ENCODE peak calls at places on chromosomes 12 and 14, in six cellular contexts. W is foreskin fibroblast, T is cardiac muscle cell, N is lower lobe of right lung, F is AG10803, M is lung. K is an unnamed sample.

GRCh38 chr12:26648066-26648465 is 184.9 kb downstream of the ITPR2 start:
- DNase-seq in W (no peak), T (no peak), N (no peak), F (no peak), M (no peak), K (no peak)

GRCh38 chr14:73221945-73222344 is 15.4 kb upstream of the PAPLN start:
- DNase-seq in W (peak), T (no peak), N (no peak), F (peak), M (no peak), K (no peak)

GRCh38 chr12:11812558-11813421 is 163.3 kb downstream of the ETV6 start:
- DNase-seq in W (no peak), T (peak), N (no peak), F (peak), M (no peak), K (no peak)

GRCh38 chr14:39442293-39442692 is 10.1 kb upstream of the FBXO33 start:
- DNase-seq in W (no peak), T (no peak), N (no peak), F (peak), M (no peak), K (no peak)

GRCh38 chr12:69623970-69624369 is 13.3 kb upstream of the LRRC10 start:
- DNase-seq in W (no peak), T (peak), N (peak), F (no peak), M (peak), K (no peak)

GRCh38 chr12:46390881-46391280 is 18.3 kb upstream of the SLC38A2 start:
- DNase-seq in W (no peak), T (no peak), N (no peak), F (no peak), M (no peak), K (no peak)

GRCh38 chr12:14710632-14711324 is 14.4 kb upstream of the GUCY2C start:
- DNase-seq in W (no peak), T (peak), N (no peak), F (no peak), M (no peak), K (no peak)

GRCh38 chr14:72439707-72440106 is 454.2 kb downstream of the DPF3 start:
- DNase-seq in W (no peak), T (no peak), N (no peak), F (no peak), M (no peak), K (no peak)

GRCh38 chr14:20855652-20856291 is 35.4 kb upstream of the RNASE3 start:
- DNase-seq in W (peak), T (peak), N (peak), F (peak), M (peak), K (no peak)

GRCh38 chr12:89098390-89099102 is 253.8 kb downstream of the DUSP6 start:
- DNase-seq in W (no peak), T (peak), N (no peak), F (peak), M (no peak), K (no peak)

GRCh38 chr12:49946086-49946485 is 4.5 kb upstream of the AQP2 start:
- DNase-seq in W (no peak), T (no peak), N (no peak), F (no peak), M (no peak), K (no peak)

GRCh38 chr14:26200675-26201074 is 397.2 kb downstream of the NOVA1 start:
- DNase-seq in W (no peak), T (no peak), N (no peak), F (peak), M (no peak), K (no peak)

GRCh38 chr12:119446459-119446858 is 111.9 kb downstream of the CCDC60 start:
- DNase-seq in W (no peak), T (no peak), N (no peak), F (no peak), M (no peak), K (no peak)

GRCh38 chr12:121611306-121611705 is 15.0 kb upstream of the ORAI1 start:
- DNase-seq in W (no peak), T (no peak), N (no peak), F (no peak), M (no peak), K (no peak)

GRCh38 chr12:27319394-27319793 is 13.2 kb upstream of the BMAL2 start:
- DNase-seq in W (no peak), T (no peak), N (no peak), F (peak), M (no peak), K (peak)

GRCh38 chr12:104747330-104747729 is 210.8 kb downstream of the SLC41A2 start:
- DNase-seq in W (no peak), T (no peak), N (no peak), F (no peak), M (no peak), K (no peak)

GRCh38 chr12:31832740-31833540 is 104.1 kb upstream of the AMN1 start:
- DNase-seq in W (no peak), T (no peak), N (no peak), F (no peak), M (no peak), K (no peak)

GRCh38 chr14:66662374-66662773 is 154.4 kb downstream of the GPHN start:
- DNase-seq in W (no peak), T (no peak), N (no peak), F (no peak), M (no peak), K (no peak)

GRCh38 chr12:131108171-131108955 is 154.7 kb downstream of the ADGRD1 start:
- DNase-seq in W (no peak), T (no peak), N (peak), F (no peak), M (no peak), K (no peak)

GRCh38 chr14:47843236-47843635 is 167.8 kb upstream of the MDGA2 start:
- DNase-seq in W (no peak), T (no peak), N (no peak), F (no peak), M (no peak), K (no peak)

GRCh38 chr12:13425766-13426165 is 229.2 kb downstream of the EMP1 start:
- DNase-seq in W (peak), T (no peak), N (no peak), F (peak), M (no peak), K (peak)

GRCh38 chr14:57875296-57875695 is 9.4 kb upstream of the SLC35F4 start:
- DNase-seq in W (no peak), T (no peak), N (no peak), F (no peak), M (no peak), K (no peak)

GRCh38 chr14:104445832-104446381 is 133.7 kb upstream of the C14orf180 start:
- DNase-seq in W (no peak), T (no peak), N (no peak), F (no peak), M (peak), K (no peak)

GRCh38 chr14:96156804-96157760 is 47.6 kb upstream of the BDKRB2 start:
- DNase-seq in W (no peak), T (no peak), N (no peak), F (no peak), M (no peak), K (no peak)

GRCh38 chr12:32080435-32080834 is 26.2 kb upstream of the BICD1 start:
- DNase-seq in W (no peak), T (peak), N (no peak), F (no peak), M (no peak), K (no peak)

GRCh38 chr12:59874781-59875180 is 279.0 kb downstream of the SLC16A7 start:
- DNase-seq in W (no peak), T (no peak), N (no peak), F (no peak), M (no peak), K (no peak)

GRCh38 chr14:61631044-61631692 is 64.1 kb upstream of the HIF1A start:
- DNase-seq in W (no peak), T (no peak), N (no peak), F (no peak), M (no peak), K (no peak)

GRCh38 chr12:7092229-7092985 is at the start of gene C1R:
- DNase-seq in W (peak), T (peak), N (peak), F (peak), M (peak), K (peak)

GRCh38 chr14:64943981-64944520 is 1.5 kb upstream of the GPX2 start:
- DNase-seq in W (no peak), T (no peak), N (no peak), F (no peak), M (no peak), K (no peak)

GRCh38 chr12:114759635-114760034 is 75.7 kb upstream of the TBX3 start:
- DNase-seq in W (no peak), T (no peak), N (no peak), F (no peak), M (no peak), K (no peak)

GRCh38 chr12:49131051-49131972 is at the start of gene TUBA1B:
- DNase-seq in W (peak), T (peak), N (peak), F (peak), M (peak), K (no peak)

GRCh38 chr12:53543539-53543938 is 36.3 kb upstream of the NPFF start:
- DNase-seq in W (peak), T (peak), N (peak), F (peak), M (peak), K (peak)

GRCh38 chr14:101078105-101078891 is 174.8 kb upstream of the RTL1 start:
- DNase-seq in W (no peak), T (no peak), N (no peak), F (no peak), M (peak), K (no peak)

GRCh38 chr14:101075025-101075800 is 171.7 kb upstream of the RTL1 start:
- DNase-seq in W (no peak), T (no peak), N (no peak), F (no peak), M (peak), K (no peak)

GRCh38 chr14:101075801-101076413 is 172.4 kb upstream of the RTL1 start:
- DNase-seq in W (no peak), T (no peak), N (no peak), F (no peak), M (peak), K (no peak)

GRCh38 chr14:101077511-101078074 is 174.1 kb upstream of the RTL1 start:
- DNase-seq in W (no peak), T (peak), N (no peak), F (no peak), M (peak), K (no peak)

GRCh38 chr14:101076451-101077220 is 173.1 kb upstream of the RTL1 start:
- DNase-seq in W (no peak), T (no peak), N (no peak), F (no peak), M (no peak), K (no peak)
- H3K4me3 ChIP-seq in W (no peak), T (no peak), N (no peak), F (no peak), M (no peak), K (no peak)

DNA sequence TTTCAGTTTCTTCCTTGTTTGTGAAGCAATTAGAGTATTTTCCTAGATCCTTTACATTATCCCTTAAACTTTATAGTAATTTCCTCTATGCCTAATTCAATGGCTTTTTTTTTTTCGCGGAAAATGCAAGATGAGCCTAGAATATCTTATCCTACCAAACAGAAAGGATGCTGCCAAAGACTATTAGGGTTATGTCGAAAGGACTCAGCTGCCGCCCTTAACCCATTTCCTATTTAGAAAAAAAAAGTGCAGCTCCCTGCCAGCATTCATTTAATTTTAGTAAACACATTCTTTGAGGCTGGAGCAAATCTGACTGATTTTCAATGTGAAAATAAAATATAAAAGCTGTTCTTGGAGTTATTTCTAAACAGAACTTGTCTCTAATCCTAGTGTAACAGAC is 8.0 kb upstream of the A2M start:
- DNase-seq in W (no peak), T (no peak), N (no peak), F (no peak), M (no peak), K (no peak)
- H3K4me3 ChIP-seq in W (no peak), T (no peak), N (peak), F (no peak), M (no peak), K (no peak)

GRCh38 chr14:75657331-75657730 is 3.3 kb downstream of the ERG28 start:
- DNase-seq in W (no peak), T (no peak), N (no peak), F (no peak), M (no peak), K (no peak)

GRCh38 chr14:75661499-75661814 is 411 bp downstream of the TTLL5 start:
- DNase-seq in W (no peak), T (no peak), N (no peak), F (no peak), M (no peak), K (no peak)

GRCh38 chr14:75660238-75660629 is 442 bp downstream of the ERG28 start:
- DNase-seq in W (no peak), T (no peak), N (no peak), F (no peak), M (peak), K (no peak)

GRCh38 chr14:75660630-75661498 is at the start of the genes ERG28 and TTLL5:
- DNase-seq in W (peak), T (peak), N (peak), F (peak), M (peak), K (peak)

GRCh38 chr14:75658957-75659356 is 1.7 kb downstream of the ERG28 start:
- DNase-seq in W (no peak), T (no peak), N (no peak), F (no peak), M (no peak), K (no peak)
- H3K4me3 ChIP-seq in W (no peak), T (no peak), N (no peak), F (no peak), M (no peak), K (no peak)

DNA sequence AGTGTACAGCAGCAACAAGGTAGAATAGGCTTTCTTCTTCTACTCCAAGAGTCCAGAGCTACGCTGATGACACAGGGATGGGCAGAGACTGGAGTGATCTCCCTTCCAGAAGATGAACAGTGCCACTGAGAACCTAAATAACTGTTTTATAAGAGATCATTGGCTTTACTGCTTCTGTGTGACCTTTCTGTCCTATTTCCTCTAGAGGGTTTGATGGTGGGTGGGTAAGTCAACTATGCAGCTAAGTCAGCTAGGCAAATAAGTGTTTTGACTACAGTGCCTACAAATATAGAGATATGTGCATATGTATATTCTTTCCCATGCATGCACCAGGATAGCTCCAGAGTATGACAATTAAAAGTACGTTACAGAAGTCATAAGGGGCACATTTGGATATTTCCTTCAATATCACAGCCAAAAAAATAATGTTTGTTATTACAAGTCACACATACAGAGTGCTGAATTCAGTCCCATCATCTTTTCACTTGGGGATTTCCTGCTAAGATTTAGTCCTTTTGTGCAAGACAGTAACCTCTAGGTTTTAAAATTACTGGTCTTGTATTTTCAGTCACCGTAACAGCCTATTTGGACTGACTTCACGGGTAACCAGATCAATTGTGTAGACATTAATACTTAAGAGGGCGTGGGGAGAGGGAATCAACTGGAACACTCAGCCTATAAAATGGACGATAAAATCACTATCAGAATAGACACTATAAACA is 412.6 kb upstream of the SOX5 start:
- DNase-seq in W (no peak), T (no peak), N (no peak), F (no peak), M (no peak), K (no peak)
- H3K4me3 ChIP-seq in W (no peak), T (no peak), N (no peak), F (no peak), M (no peak), K (no peak)

GRCh38 chr12:109833307-109834189 is at the start of gene TRPV4:
- DNase-seq in W (peak), T (peak), N (no peak), F (peak), M (no peak), K (no peak)
- H3K4me3 ChIP-seq in W (peak), T (peak), N (peak), F (peak), M (peak), K (peak)

GRCh38 chr14:85316701-85317100 is 213.2 kb upstream of the FLRT2 start:
- DNase-seq in W (peak), T (no peak), N (no peak), F (peak), M (no peak), K (no peak)
- H3K4me3 ChIP-seq in W (no peak), T (no peak), N (no peak), F (no peak), M (no peak), K (no peak)

DNA sequence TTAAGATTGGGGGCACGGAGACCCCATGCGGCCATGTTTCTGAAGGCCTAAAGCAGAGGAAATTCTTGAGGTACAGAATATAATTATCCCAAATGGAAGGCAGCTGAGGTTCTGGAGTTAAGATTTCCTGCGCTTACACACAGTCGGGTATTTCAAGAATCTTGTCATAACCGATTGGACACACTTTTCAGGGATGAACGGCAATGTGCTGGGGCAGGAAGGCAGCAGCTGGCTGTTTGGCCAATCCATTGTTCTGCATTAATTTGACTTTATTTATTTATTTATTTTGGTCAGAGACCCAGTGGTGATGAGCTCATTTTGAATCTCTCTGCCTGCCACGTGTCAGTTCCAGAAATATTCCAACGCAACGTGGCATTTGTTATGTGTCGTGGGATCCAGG is 180.8 kb downstream of the KTN1 start:
- DNase-seq in W (no peak), T (no peak), N (no peak), F (no peak), M (no peak), K (no peak)
- H3K4me3 ChIP-seq in W (no peak), T (no peak), N (no peak), F (no peak), M (no peak), K (no peak)

GRCh38 chr12:57135487-57135886 is 7.2 kb downstream of the LRP1 start:
- DNase-seq in W (no peak), T (no peak), N (no peak), F (peak), M (no peak), K (no peak)
- H3K4me3 ChIP-seq in W (peak), T (no peak), N (no peak), F (peak), M (no peak), K (peak)